ENCODE peak calls at places on chromosomes 7 and 10, in five cellular contexts. E, F, Z, Q and J are unnamed samples.

GRCh38 chr7:24464846-24465245 is 108.4 kb upstream of the PALS2 start:
- ATAC-seq in E (no peak), F (no peak), Z (no peak), Q (no peak), J (no peak)

GRCh38 chr10:71397340-71398212 is 856 bp downstream of the CDH23 start:
- ATAC-seq in E (no peak), F (no peak), Z (no peak), Q (no peak), J (no peak)

GRCh38 chr7:65233409-65234034 is 140.1 kb upstream of the ZNF92 start:
- ATAC-seq in E (no peak), F (no peak), Z (no peak), Q (no peak), J (no peak)

GRCh38 chr7:77537136-77537594 is at the start of gene PTPN12:
- ATAC-seq in E (peak), F (peak), Z (peak), Q (peak), J (peak)

GRCh38 chr10:122132331-122132755 is 138.8 kb upstream of the BTBD16 start:
- ATAC-seq in E (no peak), F (no peak), Z (no peak), Q (no peak), J (no peak)

GRCh38 chr10:55183993-55184392 is 383.0 kb upstream of the PCDH15 start:
- ATAC-seq in E (peak), F (no peak), Z (no peak), Q (no peak), J (no peak)

GRCh38 chr7:88927-89921 is 103.1 kb upstream of the FAM20C start:
- ATAC-seq in E (no peak), F (no peak), Z (peak), Q (no peak), J (peak)

GRCh38 chr7:105707381-105707780 is 126.1 kb upstream of the EFCAB10 start:
- ATAC-seq in E (no peak), F (no peak), Z (no peak), Q (no peak), J (no peak)

GRCh38 chr10:58209669-58210068 is 58.0 kb downstream of the IPMK start:
- ATAC-seq in E (no peak), F (no peak), Z (no peak), Q (no peak), J (no peak)

GRCh38 chr7:155805826-155806095 is 6.5 kb downstream of the SHH start:
- ATAC-seq in E (no peak), F (no peak), Z (no peak), Q (peak), J (no peak)

GRCh38 chr7:16916111-16916639 is 34.4 kb upstream of the AGR3 start:
- ATAC-seq in E (no peak), F (no peak), Z (no peak), Q (peak), J (no peak)

GRCh38 chr10:72832701-72833100 is 60.8 kb upstream of the OIT3 start:
- ATAC-seq in E (no peak), F (no peak), Z (no peak), Q (no peak), J (no peak)

GRCh38 chr10:121942749-121943148 is 14.9 kb upstream of the ATE1 start:
- ATAC-seq in E (no peak), F (peak), Z (no peak), Q (no peak), J (peak)

GRCh38 chr7:92794386-92794785 is 42.0 kb downstream of the CDK6 start:
- ATAC-seq in E (no peak), F (no peak), Z (no peak), Q (peak), J (no peak)

GRCh38 chr10:22612316-22612715 is 102.1 kb downstream of the PIP4K2A start:
- ATAC-seq in E (no peak), F (no peak), Z (no peak), Q (no peak), J (no peak)

DNA sequence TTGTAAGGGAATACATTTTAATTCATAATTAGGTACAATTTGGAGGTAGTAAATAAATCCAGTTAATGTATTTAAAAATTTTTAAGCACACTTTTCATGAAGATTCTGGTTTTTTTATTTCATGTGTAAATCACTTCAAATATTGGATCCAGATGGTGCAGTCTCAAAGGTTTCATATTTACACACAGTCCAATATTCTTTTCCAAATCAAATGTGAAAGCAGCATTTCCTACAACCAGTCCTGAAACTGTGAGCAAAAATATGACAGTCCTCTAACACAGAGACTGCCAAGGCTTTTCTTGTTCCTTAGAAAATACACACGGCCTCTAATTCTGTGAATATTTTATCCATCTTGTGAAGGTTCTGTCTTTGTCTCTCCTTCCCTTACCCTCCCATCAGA is 645.9 kb downstream of the ARL4A start:
- ATAC-seq in E (no peak), F (no peak), Z (no peak), Q (no peak), J (no peak)
- TF ChIP-seq POLR2AphosphoS5 in E (no peak), F (no peak), Z (no peak), Q (no peak), J (no peak)

DNA sequence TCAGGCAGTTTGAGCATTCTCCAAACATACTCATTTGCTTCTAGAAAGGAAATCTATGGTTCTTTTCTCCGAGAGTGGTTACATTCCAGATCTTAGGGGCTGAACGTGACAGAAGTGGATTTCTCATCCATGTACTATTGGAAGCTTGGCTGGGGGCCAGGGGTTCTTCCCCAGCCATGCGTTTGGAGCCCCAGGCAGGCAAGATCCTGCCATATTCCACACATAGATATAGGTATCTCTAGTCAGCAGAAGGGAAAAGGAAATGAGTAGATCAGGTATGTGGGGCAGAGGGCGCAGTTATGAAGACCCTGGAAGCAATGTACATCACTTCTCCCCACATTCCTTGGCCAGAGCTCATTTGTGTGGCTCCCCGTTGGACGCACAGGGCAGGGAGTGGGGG is 299.8 kb downstream of the CCDC3 start:
- ATAC-seq in E (no peak), F (no peak), Z (no peak), Q (no peak), J (no peak)
- H3K27ac ChIP-seq in E (no peak), F (no peak), Z (no peak), Q (no peak), J (no peak)

DNA sequence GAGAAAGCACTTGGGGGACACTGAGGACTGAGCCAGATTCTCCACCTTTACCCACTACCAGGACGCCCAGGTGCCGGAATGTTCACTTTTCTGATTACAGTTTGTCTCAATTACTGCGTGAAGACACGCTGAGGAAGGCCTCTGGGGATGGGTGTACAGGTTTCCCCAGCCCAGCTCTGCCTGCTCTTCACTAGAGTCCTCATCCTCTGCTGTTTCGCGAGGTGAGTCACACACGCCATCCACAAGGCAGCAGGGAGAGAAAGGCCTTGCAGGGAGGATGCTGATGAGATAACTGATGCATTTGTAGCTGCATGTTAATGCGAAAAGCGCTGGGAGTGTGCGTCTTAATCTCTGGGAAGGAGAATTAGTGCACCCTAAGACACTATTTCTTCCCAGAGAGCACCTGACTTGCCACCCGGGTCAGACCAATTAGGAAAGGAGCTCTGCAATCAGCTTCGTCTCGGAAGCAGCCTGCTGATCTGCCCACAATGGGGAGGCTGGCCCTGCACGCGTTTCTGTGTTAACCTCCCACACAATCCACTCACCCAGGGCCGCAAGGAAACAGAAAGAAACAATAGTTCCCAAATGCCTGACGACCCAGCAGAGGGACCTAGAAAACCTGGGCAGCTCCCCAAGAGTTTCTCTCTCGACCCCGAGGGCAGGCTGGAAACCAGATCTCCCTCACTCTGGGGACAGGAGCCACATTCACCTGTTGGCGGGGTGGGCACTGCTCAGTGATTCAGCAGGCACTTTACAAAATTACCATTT is 578.7 kb downstream of the GLRX3 start:
- ATAC-seq in E (no peak), F (no peak), Z (no peak), Q (no peak), J (no peak)
- TF ChIP-seq EP300 in E (no peak), F (no peak), Z (no peak), Q (no peak), J (no peak)

DNA sequence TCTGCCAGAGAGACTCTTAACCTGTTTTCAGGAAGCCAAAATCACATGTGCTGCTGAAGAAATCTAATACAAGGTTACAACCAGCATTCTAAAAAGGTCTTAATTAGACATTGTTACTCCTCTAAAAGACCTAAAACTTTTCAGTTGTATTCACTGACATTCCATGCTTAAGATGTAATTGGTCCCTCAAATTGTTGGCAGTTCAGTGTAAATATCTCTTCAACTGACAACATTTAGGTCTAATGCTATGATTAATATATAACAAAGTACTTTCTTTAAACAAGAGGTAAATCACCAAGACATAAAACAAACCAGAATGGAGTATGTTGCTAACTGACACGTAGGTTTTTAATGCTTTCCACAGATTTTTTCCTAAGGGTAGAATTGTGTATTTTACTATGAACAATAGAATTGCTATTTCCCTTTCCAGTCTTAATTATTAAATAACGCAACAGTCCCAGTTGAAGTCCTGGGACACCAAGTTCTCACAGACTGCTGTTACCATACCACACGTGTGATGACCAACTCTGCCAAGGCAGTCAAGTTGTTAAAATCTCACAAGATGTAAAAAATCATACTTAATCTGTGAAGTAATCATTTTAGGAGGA is 4.2 kb downstream of the JCAD start:
- ATAC-seq in E (no peak), F (no peak), Z (no peak), Q (no peak), J (peak)
- TF ChIP-seq POLR2AphosphoS5 in E (no peak), F (no peak), Z (no peak), Q (no peak), J (peak)

GRCh38 chr10:112259688-112260087 is 23.5 kb upstream of the TECTB start:
- ATAC-seq in E (no peak), F (no peak), Z (no peak), Q (no peak), J (no peak)
- H3K27ac ChIP-seq in E (no peak), F (peak), Z (no peak), Q (no peak), J (no peak)

GRCh38 chr7:37128644-37129043 is 320.0 kb downstream of the ELMO1 start:
- ATAC-seq in E (no peak), F (no peak), Z (no peak), Q (no peak), J (peak)
- TF ChIP-seq EP300 in E (no peak), F (no peak), Z (no peak), Q (no peak), J (no peak)

GRCh38 chr7:2905027-2905426 is 60.9 kb upstream of the GNA12 start:
- ATAC-seq in E (no peak), F (no peak), Z (no peak), Q (no peak), J (no peak)

GRCh38 chr7:2908103-2908683 is 64.1 kb upstream of the GNA12 start:
- ATAC-seq in E (no peak), F (no peak), Z (no peak), Q (no peak), J (no peak)

GRCh38 chr7:2905500-2905899 is 61.4 kb upstream of the GNA12 start:
- ATAC-seq in E (no peak), F (peak), Z (no peak), Q (no peak), J (no peak)

GRCh38 chr7:2904202-2904601 is 60.1 kb upstream of the GNA12 start:
- ATAC-seq in E (no peak), F (peak), Z (no peak), Q (peak), J (no peak)

GRCh38 chr7:2906197-2906931 is 62.3 kb upstream of the GNA12 start:
- ATAC-seq in E (no peak), F (peak), Z (no peak), Q (no peak), J (no peak)
- TF ChIP-seq POLR2AphosphoS5 in E (no peak), F (no peak), Z (no peak), Q (no peak), J (no peak)